ENCODE peak calls at places on chromosomes 6 and 20, in seven cellular contexts. One of them, this sample, is unnamed.

GRCh38 chr6:80725156-80725930 is 618.9 kb downstream of the BCKDHB start:
- DNase-seq in GM23248: peak
- DNase-seq in NCI-H1694 treated with DMSO at 0.1 percent for 48 hours: no peak
- DNase-seq in lung: no peak
- DNase-seq in B cell: no peak
- DNase-seq in GDM1: no peak
- DNase-seq in cardiac fibroblast: peak
- DNase-seq in this sample: peak

GRCh38 chr6:28747631-28748157 is 176.1 kb downstream of the TRIM27 start:
- DNase-seq in GM23248: peak
- DNase-seq in NCI-H1694 treated with DMSO at 0.1 percent for 48 hours: peak
- DNase-seq in lung: no peak
- DNase-seq in B cell: no peak
- DNase-seq in GDM1: no peak
- DNase-seq in cardiac fibroblast: peak
- DNase-seq in this sample: peak

GRCh38 chr20:39960522-39961420 is 728.3 kb downstream of the MAFB start:
- DNase-seq in GM23248: no peak
- DNase-seq in NCI-H1694 treated with DMSO at 0.1 percent for 48 hours: peak
- DNase-seq in lung: no peak
- DNase-seq in B cell: no peak
- DNase-seq in GDM1: no peak
- DNase-seq in cardiac fibroblast: no peak
- DNase-seq in this sample: no peak

GRCh38 chr6:158015545-158015944 is 33.9 kb downstream of the SYNJ2 start:
- DNase-seq in GM23248: no peak
- DNase-seq in NCI-H1694 treated with DMSO at 0.1 percent for 48 hours: no peak
- DNase-seq in lung: no peak
- DNase-seq in B cell: no peak
- DNase-seq in GDM1: no peak
- DNase-seq in cardiac fibroblast: no peak
- DNase-seq in this sample: no peak

GRCh38 chr6:32655311-32655710 is 11.1 kb downstream of the HLA-DQB1 start:
- DNase-seq in GM23248: no peak
- DNase-seq in NCI-H1694 treated with DMSO at 0.1 percent for 48 hours: no peak
- DNase-seq in lung: no peak
- DNase-seq in B cell: no peak
- DNase-seq in GDM1: no peak
- DNase-seq in cardiac fibroblast: no peak
- DNase-seq in this sample: no peak

GRCh38 chr6:3232017-3232838 is 4.8 kb upstream of the TUBB2B start:
- DNase-seq in GM23248: no peak
- DNase-seq in NCI-H1694 treated with DMSO at 0.1 percent for 48 hours: peak
- DNase-seq in lung: no peak
- DNase-seq in B cell: no peak
- DNase-seq in GDM1: no peak
- DNase-seq in cardiac fibroblast: no peak
- DNase-seq in this sample: peak

GRCh38 chr6:31386099-31386498 is 17.3 kb upstream of the MICA start:
- DNase-seq in GM23248: no peak
- DNase-seq in NCI-H1694 treated with DMSO at 0.1 percent for 48 hours: no peak
- DNase-seq in lung: no peak
- DNase-seq in B cell: no peak
- DNase-seq in GDM1: no peak
- DNase-seq in cardiac fibroblast: no peak
- DNase-seq in this sample: no peak

GRCh38 chr6:90284745-90285481 is 11.7 kb downstream of the BACH2 start:
- DNase-seq in GM23248: peak
- DNase-seq in NCI-H1694 treated with DMSO at 0.1 percent for 48 hours: no peak
- DNase-seq in lung: no peak
- DNase-seq in B cell: no peak
- DNase-seq in GDM1: no peak
- DNase-seq in cardiac fibroblast: peak
- DNase-seq in this sample: peak

GRCh38 chr6:11613858-11614257 is 76.3 kb downstream of the TMEM170B start:
- DNase-seq in GM23248: peak
- DNase-seq in NCI-H1694 treated with DMSO at 0.1 percent for 48 hours: no peak
- DNase-seq in lung: no peak
- DNase-seq in B cell: no peak
- DNase-seq in GDM1: no peak
- DNase-seq in cardiac fibroblast: peak
- DNase-seq in this sample: no peak

GRCh38 chr20:41563087-41563486 is 55.1 kb downstream of the CHD6 start:
- DNase-seq in GM23248: peak
- DNase-seq in NCI-H1694 treated with DMSO at 0.1 percent for 48 hours: no peak
- DNase-seq in lung: no peak
- DNase-seq in B cell: no peak
- DNase-seq in GDM1: no peak
- DNase-seq in cardiac fibroblast: no peak
- DNase-seq in this sample: no peak

GRCh38 chr20:37392441-37393195 is 46.7 kb downstream of the SRC start:
- DNase-seq in GM23248: peak
- DNase-seq in NCI-H1694 treated with DMSO at 0.1 percent for 48 hours: no peak
- DNase-seq in lung: no peak
- DNase-seq in B cell: peak
- DNase-seq in GDM1: no peak
- DNase-seq in cardiac fibroblast: peak
- DNase-seq in this sample: no peak

GRCh38 chr20:47754301-47754700 is 31.0 kb downstream of the SULF2 start:
- DNase-seq in GM23248: no peak
- DNase-seq in NCI-H1694 treated with DMSO at 0.1 percent for 48 hours: no peak
- DNase-seq in lung: no peak
- DNase-seq in B cell: no peak
- DNase-seq in GDM1: no peak
- DNase-seq in cardiac fibroblast: no peak
- DNase-seq in this sample: no peak

GRCh38 chr20:48612335-48612734 is 215.5 kb downstream of the PREX1 start:
- DNase-seq in GM23248: no peak
- DNase-seq in NCI-H1694 treated with DMSO at 0.1 percent for 48 hours: no peak
- DNase-seq in lung: no peak
- DNase-seq in B cell: no peak
- DNase-seq in GDM1: no peak
- DNase-seq in cardiac fibroblast: no peak
- DNase-seq in this sample: no peak

GRCh38 chr20:51864967-51865366 is 62.6 kb upstream of the SALL4 start:
- DNase-seq in GM23248: no peak
- DNase-seq in NCI-H1694 treated with DMSO at 0.1 percent for 48 hours: no peak
- DNase-seq in lung: no peak
- DNase-seq in B cell: no peak
- DNase-seq in GDM1: no peak
- DNase-seq in cardiac fibroblast: no peak
- DNase-seq in this sample: no peak

GRCh38 chr6:165662041-165662491 is 975 bp downstream of the PDE10A start:
- DNase-seq in GM23248: peak
- DNase-seq in NCI-H1694 treated with DMSO at 0.1 percent for 48 hours: no peak
- DNase-seq in lung: no peak
- DNase-seq in B cell: peak
- DNase-seq in GDM1: no peak
- DNase-seq in cardiac fibroblast: peak
- DNase-seq in this sample: no peak

GRCh38 chr6:22250486-22250885 is 46.4 kb downstream of the PRL start:
- DNase-seq in GM23248: no peak
- DNase-seq in NCI-H1694 treated with DMSO at 0.1 percent for 48 hours: no peak
- DNase-seq in lung: no peak
- DNase-seq in B cell: no peak
- DNase-seq in GDM1: no peak
- DNase-seq in cardiac fibroblast: no peak
- DNase-seq in this sample: no peak

GRCh38 chr20:62217913-62218773 is 1.9 kb downstream of the HRH3 start:
- DNase-seq in GM23248: no peak
- DNase-seq in NCI-H1694 treated with DMSO at 0.1 percent for 48 hours: no peak
- DNase-seq in lung: no peak
- DNase-seq in B cell: no peak
- DNase-seq in GDM1: no peak
- DNase-seq in cardiac fibroblast: no peak
- DNase-seq in this sample: no peak

GRCh38 chr20:39249798-39250197 is 287.7 kb downstream of the DHX35 start:
- DNase-seq in GM23248: no peak
- DNase-seq in NCI-H1694 treated with DMSO at 0.1 percent for 48 hours: no peak
- DNase-seq in lung: no peak
- DNase-seq in B cell: no peak
- DNase-seq in GDM1: no peak
- DNase-seq in cardiac fibroblast: no peak
- DNase-seq in this sample: no peak

GRCh38 chr20:49594143-49594928 is 26.4 kb upstream of the PTGIS start:
- DNase-seq in GM23248: peak
- DNase-seq in NCI-H1694 treated with DMSO at 0.1 percent for 48 hours: no peak
- DNase-seq in lung: no peak
- DNase-seq in B cell: no peak
- DNase-seq in GDM1: no peak
- DNase-seq in cardiac fibroblast: peak
- DNase-seq in this sample: no peak

GRCh38 chr6:166440729-166441128 is 58.0 kb upstream of the MPC1 start:
- DNase-seq in GM23248: no peak
- DNase-seq in NCI-H1694 treated with DMSO at 0.1 percent for 48 hours: no peak
- DNase-seq in lung: no peak
- DNase-seq in B cell: no peak
- DNase-seq in GDM1: no peak
- DNase-seq in cardiac fibroblast: no peak
- DNase-seq in this sample: no peak

GRCh38 chr6:25337004-25337403 is 57.8 kb downstream of the CARMIL1 start:
- DNase-seq in GM23248: peak
- DNase-seq in NCI-H1694 treated with DMSO at 0.1 percent for 48 hours: no peak
- DNase-seq in lung: no peak
- DNase-seq in B cell: no peak
- DNase-seq in GDM1: no peak
- DNase-seq in cardiac fibroblast: peak
- DNase-seq in this sample: no peak

GRCh38 chr6:12293234-12293930 is 3.2 kb downstream of the EDN1 start:
- DNase-seq in GM23248: no peak
- DNase-seq in NCI-H1694 treated with DMSO at 0.1 percent for 48 hours: no peak
- DNase-seq in lung: no peak
- DNase-seq in B cell: no peak
- DNase-seq in GDM1: no peak
- DNase-seq in cardiac fibroblast: no peak
- DNase-seq in this sample: no peak

GRCh38 chr20:62451156-62451767 is 23.9 kb upstream of the RBBP8NL start:
- DNase-seq in GM23248: no peak
- DNase-seq in NCI-H1694 treated with DMSO at 0.1 percent for 48 hours: no peak
- DNase-seq in lung: no peak
- DNase-seq in B cell: no peak
- DNase-seq in GDM1: no peak
- DNase-seq in cardiac fibroblast: no peak
- DNase-seq in this sample: no peak

GRCh38 chr6:25175216-25175615 is 104.0 kb upstream of the CARMIL1 start:
- DNase-seq in GM23248: no peak
- DNase-seq in NCI-H1694 treated with DMSO at 0.1 percent for 48 hours: no peak
- DNase-seq in lung: no peak
- DNase-seq in B cell: no peak
- DNase-seq in GDM1: no peak
- DNase-seq in cardiac fibroblast: peak
- DNase-seq in this sample: no peak

This sample was measured in cerebellar cortex.